ENCODE peak calls at places on chromosomes 13 and 19, in five cellular contexts. L is neural progenitor cell, W is H7, Z is IMR-90, T is fibroblast of mammary gland. O is an unnamed sample.

GRCh38 chr13:53151692-53152421 is 123.2 kb downstream of the OLFM4 start:
- DNase-seq in T (peak), Z (peak), L (peak), W (peak), O (no peak)

GRCh38 chr19:15464394-15465385 is at the start of gene RASAL3:
- DNase-seq in Z (no peak), L (no peak), W (no peak), T (no peak), O (no peak)

GRCh38 chr19:38111898-38112297 is 112.1 kb downstream of the DPF1 start:
- DNase-seq in L (no peak), Z (no peak), T (no peak), W (no peak), O (no peak)

GRCh38 chr13:24308488-24309020 is 826 bp upstream of the C1QTNF9 start:
- DNase-seq in L (no peak), W (peak), Z (no peak), T (no peak), O (no peak)

GRCh38 chr13:110775576-110775975 is 62.1 kb downstream of the ING1 start:
- DNase-seq in W (no peak), Z (no peak), T (no peak), L (no peak), O (no peak)

GRCh38 chr13:78608705-78609463 is 5.5 kb upstream of the POU4F1 start:
- DNase-seq in Z (no peak), L (peak), W (peak), T (no peak), O (no peak)

GRCh38 chr19:44585371-44586141 is 27.8 kb upstream of the IGSF23 start:
- DNase-seq in L (no peak), Z (peak), T (peak), W (no peak), O (peak)

GRCh38 chr19:4028334-4029246 is 21.1 kb downstream of the PIAS4 start:
- DNase-seq in L (no peak), W (no peak), Z (no peak), T (no peak), O (no peak)

DNA sequence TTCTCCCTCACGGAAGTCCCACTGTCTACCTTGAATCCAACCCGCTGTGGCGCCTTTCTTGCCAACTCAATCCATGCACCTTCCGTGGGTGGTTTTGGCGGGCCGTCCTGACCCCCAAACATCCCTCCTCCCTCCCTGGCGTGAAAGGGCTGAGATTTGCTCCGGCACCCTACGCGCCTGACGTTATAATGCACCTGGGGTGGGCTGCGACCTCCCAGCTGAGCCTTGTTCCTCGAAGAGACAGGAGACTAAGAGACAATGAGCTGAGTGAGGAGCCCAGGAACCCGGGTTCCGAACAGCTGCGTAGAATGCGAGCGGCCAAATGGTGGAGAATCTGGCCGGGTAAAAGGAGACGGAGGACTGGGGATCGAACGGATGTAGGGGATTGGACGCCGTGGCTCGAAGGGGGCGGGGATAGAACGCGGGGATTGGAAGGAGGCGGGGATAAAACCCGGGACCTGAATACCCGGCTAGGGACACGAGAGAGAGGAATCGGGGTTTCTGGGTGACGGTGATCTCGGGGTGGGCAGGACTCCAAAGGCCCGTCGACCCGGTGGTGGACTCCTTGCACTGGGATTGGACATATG is at the start of gene CPT1C:
- DNase-seq in L (peak), W (peak), T (peak), Z (peak), O (peak)
- H3K4me3 ChIP-seq in L (peak), W (peak), T (peak), Z (peak), O (peak)

GRCh38 chr13:99050983-99051488 is 73.2 kb upstream of the DOCK9 start:
- DNase-seq in T (no peak), L (no peak), W (no peak), Z (no peak), O (no peak)
- H3K4me3 ChIP-seq in T (no peak), L (no peak), W (no peak), Z (no peak), O (no peak)

DNA sequence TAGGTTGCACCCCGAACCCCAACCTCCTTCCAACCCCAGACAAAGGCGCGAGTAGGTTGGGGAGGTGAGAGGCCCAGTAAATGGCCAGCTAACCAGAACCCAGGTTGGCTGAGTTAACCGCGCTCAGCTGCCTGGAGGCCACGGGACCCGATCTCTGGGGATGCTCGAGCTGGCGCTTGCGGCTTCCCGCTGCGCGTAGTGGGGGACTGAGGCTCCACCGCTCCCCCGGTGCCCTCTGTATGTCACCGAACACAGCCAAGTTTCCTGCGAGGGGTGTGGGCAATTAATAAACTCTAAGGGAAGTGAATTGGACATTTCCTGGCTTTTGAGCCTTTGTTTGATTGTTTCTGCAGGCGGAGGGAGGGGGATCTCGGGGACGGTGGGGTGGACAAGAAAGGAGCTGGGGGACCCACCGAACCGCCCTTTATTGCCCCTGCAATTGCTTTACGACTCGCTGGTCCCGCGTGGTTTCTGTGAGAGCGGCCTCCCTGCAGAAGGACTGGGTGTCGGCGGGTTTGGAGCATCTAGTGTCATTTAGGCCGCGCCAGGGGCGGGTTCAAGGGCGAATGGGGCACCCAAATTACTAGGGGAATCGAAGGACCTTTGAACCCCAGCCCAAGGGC is 3.5 kb upstream of the ZIC5 start:
- DNase-seq in W (peak), L (peak), T (no peak), Z (no peak), O (no peak)
- H3K4me3 ChIP-seq in W (peak), L (peak), T (no peak), Z (no peak), O (no peak)

DNA sequence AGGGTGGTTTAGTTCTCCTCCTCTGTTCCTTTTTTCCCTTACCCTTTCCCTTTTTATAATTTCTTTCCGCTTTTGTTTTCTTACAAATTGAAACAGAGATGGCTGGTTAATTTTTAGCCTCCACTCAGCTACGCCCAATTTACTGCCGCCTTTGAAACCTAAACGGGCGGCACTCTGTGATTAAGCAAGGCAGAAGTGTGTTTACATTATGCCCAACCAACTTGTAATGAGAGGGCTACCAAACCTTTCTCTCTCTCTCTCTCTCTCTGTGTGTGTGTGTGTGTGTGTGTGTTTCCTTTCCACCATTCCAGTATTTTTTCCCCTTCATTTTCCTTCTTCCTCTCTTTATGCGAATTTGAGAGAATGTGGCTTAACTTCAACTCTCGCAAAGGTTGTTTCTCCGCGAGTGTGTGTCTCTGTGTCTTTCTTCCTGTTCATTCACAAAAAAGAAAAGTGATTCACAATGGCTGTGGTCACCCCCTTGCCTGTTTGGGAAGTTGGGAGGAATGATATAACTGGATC is 31.3 kb downstream of the NFIX start:
- DNase-seq in W (no peak), T (peak), Z (peak), L (no peak), O (no peak)
- H3K4me3 ChIP-seq in W (no peak), T (peak), Z (peak), L (no peak), O (peak)

GRCh38 chr19:1855828-1856255 is 7.5 kb downstream of the KLF16 start:
- DNase-seq in T (no peak), L (no peak), Z (peak), W (no peak), O (no peak)

GRCh38 chr19:1856345-1856697 is 7.1 kb downstream of the KLF16 start:
- DNase-seq in W (peak), L (no peak), T (no peak), Z (no peak), O (no peak)

GRCh38 chr19:1858412-1859081 is 4.8 kb downstream of the KLF16 start:
- DNase-seq in Z (no peak), W (no peak), L (no peak), T (no peak), O (no peak)

GRCh38 chr19:1857648-1858326 is 5.6 kb downstream of the KLF16 start:
- DNase-seq in W (peak), T (no peak), L (no peak), Z (no peak), O (no peak)

DNA sequence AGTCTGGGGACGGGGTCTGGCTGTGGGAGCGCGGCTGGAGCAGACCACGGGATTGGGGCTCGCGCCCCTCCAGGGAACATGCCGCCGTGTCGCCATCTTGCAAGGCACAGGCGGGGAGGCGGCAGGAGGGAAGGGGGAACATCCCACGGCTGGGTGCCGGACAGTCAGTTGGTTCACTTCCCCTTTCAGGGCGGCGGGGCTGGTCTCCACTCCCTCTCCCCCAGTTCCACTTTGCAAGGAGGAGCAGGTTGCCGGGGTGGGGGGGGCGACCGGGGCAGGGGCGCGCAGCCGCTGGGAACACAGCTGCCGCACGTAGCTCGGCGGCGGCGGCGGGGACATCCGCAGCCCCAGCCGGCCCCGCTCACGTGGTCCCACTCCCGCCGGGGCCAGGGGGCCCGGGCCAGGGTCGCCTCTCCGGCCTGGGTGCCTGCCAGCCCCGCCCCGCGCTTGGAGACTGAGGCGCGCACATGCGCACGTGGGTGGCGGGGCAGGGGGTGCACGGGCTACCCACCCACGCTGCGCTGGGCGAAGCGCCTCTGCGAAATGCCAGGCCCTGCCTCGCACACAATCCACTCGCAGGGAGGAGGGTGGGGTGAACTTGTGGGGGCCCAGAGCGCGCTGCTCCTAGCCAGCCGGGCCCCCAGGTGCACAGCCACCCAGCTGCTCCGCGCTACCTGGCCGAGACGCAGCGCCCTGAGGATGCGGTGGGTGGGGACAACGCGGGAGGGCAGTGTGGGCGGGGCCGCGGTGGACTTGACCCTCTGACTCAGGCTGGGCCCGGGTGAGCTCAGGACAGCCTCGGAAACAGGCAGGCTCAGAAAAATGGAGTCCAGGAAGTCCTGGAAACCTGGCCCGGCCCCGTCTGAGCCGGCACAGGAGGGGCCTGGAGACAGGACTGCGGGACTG is 6.4 kb downstream of the KLF16 start:
- DNase-seq in Z (peak), T (peak), W (peak), L (peak), O (peak)
- H3K4me3 ChIP-seq in Z (peak), T (peak), W (peak), L (peak), O (peak)

DNA sequence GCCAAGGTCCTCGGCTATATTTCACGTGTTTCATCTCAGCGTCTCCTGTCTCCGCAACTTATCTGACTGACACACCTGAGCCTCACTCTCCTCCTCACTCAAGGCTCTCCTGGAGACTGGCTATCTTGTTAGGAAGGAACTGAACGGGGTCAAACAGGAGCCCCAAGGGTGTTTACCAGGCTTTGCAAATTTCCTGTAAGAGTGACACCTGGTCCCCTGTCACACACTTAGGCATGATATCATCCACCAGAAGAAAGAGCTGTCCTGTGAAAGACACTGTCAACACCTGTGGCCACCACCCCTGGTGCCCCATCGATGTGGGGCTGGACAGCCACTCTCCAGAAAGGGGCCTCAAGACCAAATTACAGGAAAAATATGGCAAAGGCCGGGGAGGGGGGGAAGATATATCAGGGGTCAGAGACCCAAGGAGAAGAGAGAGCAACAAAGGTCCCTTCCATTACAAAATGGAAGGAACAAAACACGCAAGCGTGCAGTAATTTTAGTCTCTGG is 2.9 kb downstream of the CD70 start:
- DNase-seq in T (no peak), Z (no peak), L (peak), W (no peak), O (no peak)
- H3K4me3 ChIP-seq in T (no peak), Z (no peak), L (no peak), W (peak), O (no peak)

DNA sequence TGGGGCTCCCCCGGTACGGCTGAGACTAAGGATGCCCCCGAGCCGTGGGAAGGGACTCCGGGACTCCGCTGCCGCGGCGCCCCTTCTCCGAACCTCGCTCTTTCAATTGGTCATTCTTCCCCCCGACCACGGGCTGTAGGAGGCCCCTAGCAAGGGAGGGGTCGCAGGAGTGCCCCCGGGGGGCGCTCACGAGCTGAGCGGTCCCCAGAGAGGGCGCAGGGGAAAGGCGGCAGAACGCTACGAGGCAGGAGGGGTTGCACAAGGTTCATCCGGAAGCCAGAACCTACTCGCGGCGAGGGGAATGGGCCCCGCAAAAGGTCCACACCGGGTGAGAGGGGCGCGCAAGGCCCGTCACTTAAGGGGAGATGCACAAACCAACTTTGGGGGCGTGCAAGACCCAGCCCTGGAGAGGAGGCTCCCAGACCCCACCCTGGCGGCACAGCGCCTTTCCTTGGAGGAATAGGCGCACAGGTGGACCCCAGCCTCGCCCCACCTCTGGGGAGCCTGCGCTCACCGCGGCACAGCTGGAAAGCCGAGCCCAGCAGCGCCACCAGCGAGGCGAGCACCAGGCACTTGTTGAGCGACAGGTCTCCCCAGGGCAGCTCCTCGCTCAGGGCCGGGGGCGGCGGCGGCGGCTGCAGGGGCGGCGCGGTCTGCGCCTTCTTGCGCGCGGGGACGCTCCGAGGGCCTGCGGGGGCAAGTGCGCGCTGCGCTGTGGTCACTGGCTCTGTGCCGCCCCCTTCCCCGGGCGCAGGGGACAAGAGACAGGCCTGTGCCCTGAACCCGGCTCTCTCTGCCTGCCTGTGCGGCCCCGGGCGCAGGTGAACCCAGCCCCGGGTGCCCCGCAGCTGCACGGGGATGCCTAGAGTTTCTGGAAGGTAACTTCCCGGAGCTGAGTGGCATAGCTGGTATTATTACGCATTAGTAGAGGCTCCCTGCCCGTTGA is 2.8 kb downstream of the JSRP1 start:
- DNase-seq in T (no peak), L (peak), W (peak), Z (no peak), O (no peak)
- H3K4me3 ChIP-seq in T (no peak), L (peak), W (peak), Z (no peak), O (no peak)

DNA sequence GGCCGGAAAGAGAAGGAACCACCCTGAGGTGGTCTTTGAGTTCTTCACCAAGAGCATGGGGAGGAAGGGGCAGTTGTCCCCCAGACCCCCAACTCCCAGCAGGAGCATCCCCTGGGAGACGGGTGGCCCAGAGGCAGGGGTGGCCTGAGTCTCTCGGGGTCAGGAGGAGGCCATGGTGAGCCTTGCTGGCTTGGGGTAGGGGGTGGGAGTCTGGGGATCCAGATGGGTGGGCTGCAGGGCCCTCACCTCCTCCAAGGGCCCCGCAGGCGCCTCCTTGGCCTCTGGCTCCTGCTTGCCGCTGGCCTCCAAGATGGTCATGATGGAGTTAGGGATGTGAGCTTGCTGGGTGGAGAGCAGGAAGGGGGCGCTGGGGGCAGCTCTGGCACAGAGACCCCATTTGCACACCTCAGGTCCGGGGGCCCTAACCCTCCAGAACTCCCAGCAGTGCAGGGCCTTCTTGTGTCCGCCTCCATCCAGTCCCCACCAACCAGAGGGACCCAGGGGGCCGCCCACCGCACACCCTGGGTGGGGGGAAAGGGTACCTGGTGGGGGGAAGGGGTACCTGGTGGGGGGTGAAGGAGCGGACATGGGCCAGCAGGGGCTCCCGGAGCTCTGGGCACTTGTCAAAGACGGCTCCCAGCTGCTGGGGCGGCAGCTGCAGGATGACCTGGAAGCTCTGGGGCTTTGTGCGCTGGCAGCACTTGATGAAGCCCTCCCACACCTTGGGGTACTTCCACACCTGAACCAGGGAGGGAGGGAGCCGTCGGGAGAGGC is 1.3 kb upstream of the RSPH6A start:
- DNase-seq in W (peak), T (no peak), Z (no peak), L (peak), O (no peak)
- H3K4me3 ChIP-seq in W (peak), T (no peak), Z (no peak), L (peak), O (no peak)

GRCh38 chr13:50511877-50512332 is 331.6 kb downstream of the DLEU7 start:
- DNase-seq in W (no peak), T (no peak), Z (no peak), L (no peak), O (no peak)
- H3K4me3 ChIP-seq in W (no peak), T (no peak), Z (no peak), L (no peak), O (no peak)